ENCODE peak calls at places on chromosomes 1 and 21, in four cellular contexts. O, W, V and E are unnamed samples.

GRCh38 chr1:51960262-51960661 is 30.2 kb downstream of the RAB3B start:
- DNase-seq in O (no peak), W (no peak), V (peak; percentile 15), E (no peak)

GRCh38 chr1:185846672-185847440 is 112.7 kb downstream of the HMCN1 start:
- DNase-seq in V (no peak), W (peak; percentile 68), O (peak; percentile 80), E (no peak)

GRCh38 chr21:17780539-17780938 is 38.6 kb downstream of the C21orf91 start:
- DNase-seq in V (peak; percentile 57), W (no peak), O (no peak), E (no peak)

GRCh38 chr1:188277771-188278170 is 1449.0 kb downstream of the PLA2G4A start:
- DNase-seq in O (no peak), V (no peak), W (no peak), E (no peak)

GRCh38 chr21:29521872-29522271 is 223.2 kb downstream of the BACH1 start:
- DNase-seq in V (no peak), O (no peak), W (no peak), E (no peak)

GRCh38 chr1:160251006-160251405 is 11.3 kb downstream of the DCAF8 start:
- DNase-seq in O (no peak), V (no peak), W (no peak), E (no peak)

GRCh38 chr1:228004331-228004871 is 2.4 kb upstream of the WNT3A start:
- DNase-seq in V (peak; percentile 48), O (peak; percentile 22), W (no peak), E (no peak)

GRCh38 chr21:33112151-33112550 is 42.2 kb downstream of the OLIG1 start:
- DNase-seq in W (no peak), O (no peak), V (no peak), E (no peak)

GRCh38 chr1:99606306-99606705 is 39.6 kb upstream of the PALMD start:
- DNase-seq in W (no peak), V (no peak), O (peak; percentile 43), E (no peak)

GRCh38 chr1:214518387-214518786 is 33.0 kb downstream of the PTPN14 start:
- DNase-seq in V (no peak), W (no peak), O (no peak), E (no peak)

GRCh38 chr21:27275294-27275927 is 308.5 kb upstream of the ADAMTS5 start:
- DNase-seq in V (peak; percentile 80), W (peak; percentile 37), O (peak; percentile 88), E (peak; percentile 65)

GRCh38 chr1:220045356-220046051 is 801 bp downstream of the EPRS1 start:
- DNase-seq in O (no peak), W (no peak), V (peak; percentile 55), E (no peak)

GRCh38 chr1:84174051-84174556 is 30.0 kb downstream of the PRKACB start:
- DNase-seq in V (no peak), W (peak; percentile 59), O (peak; percentile 21), E (no peak)

GRCh38 chr1:7046314-7046713 is 261.1 kb downstream of the CAMTA1 start:
- DNase-seq in V (peak; percentile 30), O (peak; percentile 42), W (peak; percentile 66), E (peak; percentile 40)

GRCh38 chr1:2819831-2820730 is 18.6 kb upstream of the TTC34 start:
- DNase-seq in V (no peak), W (no peak), O (no peak), E (no peak)

GRCh38 chr1:159935719-159936283 is 9.6 kb downstream of the IGSF9 start:
- DNase-seq in V (peak; percentile 53), O (no peak), W (no peak), E (no peak)

GRCh38 chr1:64508521-64509096 is 38.7 kb downstream of the CACHD1 start:
- DNase-seq in O (no peak), V (no peak), W (no peak), E (no peak)

GRCh38 chr1:225254676-225255075 is 173.2 kb downstream of the LBR start:
- DNase-seq in V (no peak), W (no peak), O (no peak), E (no peak)

GRCh38 chr1:22636369-22636768 is at the start of gene C1QA:
- DNase-seq in O (no peak), W (no peak), V (peak; percentile 54), E (no peak)

GRCh38 chr21:45594721-45595489 is 48.6 kb upstream of the PCBP3 start:
- DNase-seq in V (no peak), W (no peak), O (no peak), E (no peak)

GRCh38 chr21:45522381-45522780 is 19.9 kb downstream of the SLC19A1 start:
- DNase-seq in W (no peak), O (no peak), V (no peak), E (no peak)

GRCh38 chr1:231236131-231236571 is 4.9 kb upstream of the GNPAT start:
- DNase-seq in W (no peak), V (no peak), O (peak; percentile 70), E (peak; percentile 16)
- H3K4me3 ChIP-seq in W (no peak overlapping the region), V (no peak overlapping the region), O (no peak overlapping the region), E (no peak overlapping the region)

GRCh38 chr1:150094734-150095133 is 27.2 kb downstream of the VPS45 start:
- DNase-seq in O (no peak), W (no peak), V (no peak), E (no peak)
- H3K4me3 ChIP-seq in O (no peak overlapping the region), W (no peak overlapping the region), V (no peak overlapping the region), E (no peak overlapping the region)

GRCh38 chr1:170494369-170494768 is 37.6 kb upstream of the GORAB start:
- DNase-seq in W (peak; percentile 26), V (peak; percentile 39), O (peak; percentile 27), E (no peak)
- H3K4me3 ChIP-seq in W (no peak overlapping the region), V (no peak overlapping the region), O (no peak overlapping the region), E (no peak overlapping the region)

GRCh38 chr1:156151093-156151688 is 2.2 kb upstream of the SEMA4A start:
- DNase-seq in W (no peak), V (no peak), O (peak; percentile 60), E (no peak)
- H3K4me3 ChIP-seq in W (no peak overlapping the region), V (no peak overlapping the region), O (no peak overlapping the region), E (no peak overlapping the region)

GRCh38 chr1:20697560-20697959 is 20.2 kb downstream of the KIF17 start:
- DNase-seq in V (no peak), O (no peak), W (no peak), E (no peak)

GRCh38 chr1:20696397-20697333 is 21.1 kb downstream of the KIF17 start:
- DNase-seq in O (peak; percentile 87), V (peak; percentile 91), W (peak; percentile 64), E (peak; percentile 73)

GRCh38 chr1:20695503-20695902 is 22.3 kb downstream of the KIF17 start:
- DNase-seq in O (no peak), W (no peak), V (no peak), E (no peak)

GRCh38 chr1:20691872-20692271 is 25.9 kb downstream of the KIF17 start:
- DNase-seq in V (no peak), W (no peak), O (no peak), E (no peak)

GRCh38 chr1:20693623-20694022 is 24.2 kb downstream of the KIF17 start:
- DNase-seq in O (no peak), V (no peak), W (no peak), E (no peak)
- H3K4me3 ChIP-seq in O (no peak overlapping the region), V (no peak overlapping the region), W (no peak overlapping the region), E (no peak overlapping the region)

GRCh38 chr1:38817267-38817957 is 42.2 kb downstream of the RRAGC start:
- DNase-seq in V (no peak), O (no peak), W (no peak), E (no peak)

GRCh38 chr1:38814444-38814983 is 45.1 kb downstream of the RRAGC start:
- DNase-seq in O (no peak), W (no peak), V (no peak), E (no peak)

GRCh38 chr1:38817958-38818705 is 41.4 kb downstream of the RRAGC start:
- DNase-seq in V (peak; percentile 33), O (no peak), W (no peak), E (no peak)

GRCh38 chr1:38814984-38815464 is 44.5 kb downstream of the RRAGC start:
- DNase-seq in V (no peak), O (no peak), W (no peak), E (no peak)

GRCh38 chr1:38815903-38816627 is 43.5 kb downstream of the RRAGC start:
- DNase-seq in W (no peak), V (peak; percentile 78), O (no peak), E (no peak)
- H3K4me3 ChIP-seq in W (no peak overlapping the region), V (no peak overlapping the region), O (no peak overlapping the region), E (no peak overlapping the region)

DNA sequence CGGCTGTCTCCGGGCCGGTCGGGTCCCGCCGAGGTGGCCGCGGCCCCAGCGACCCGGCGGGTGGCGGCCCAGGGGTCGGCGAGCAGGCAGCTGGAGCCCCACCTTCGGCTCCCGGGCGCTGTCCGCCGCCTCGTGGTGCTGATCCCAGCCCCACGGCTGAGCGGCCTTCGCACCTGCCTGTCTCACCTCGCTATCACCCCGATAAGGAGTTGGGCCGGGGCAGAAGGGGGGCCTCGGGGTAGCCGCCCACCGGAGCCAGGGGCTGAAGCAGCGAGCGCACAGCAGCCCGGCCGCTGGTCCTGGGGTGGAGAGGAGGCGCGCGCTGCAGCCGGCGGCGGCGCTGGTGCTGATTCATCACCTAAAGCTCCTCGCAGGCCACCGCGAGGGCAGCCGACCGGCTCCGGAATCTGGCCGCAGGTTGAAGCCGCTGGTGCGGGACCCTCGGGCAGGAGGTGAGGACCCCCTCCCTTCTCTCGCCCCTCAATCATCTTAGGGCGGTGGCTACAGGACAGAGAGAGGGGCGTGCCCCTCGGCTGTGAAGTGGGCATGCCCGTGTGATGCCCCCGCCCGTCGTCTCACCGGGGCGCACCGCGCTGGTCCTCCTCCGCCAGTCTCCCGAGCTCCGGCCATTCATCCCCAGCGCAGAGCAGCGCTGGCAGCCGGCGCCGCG is 577 bp downstream of the TRIM67 start:
- DNase-seq in W (no peak), V (peak; percentile 25), O (peak; percentile 12), E (no peak)
- H3K4me3 ChIP-seq in W (peak overlapping the region; percentile 42), V (no peak overlapping the region), O (no peak overlapping the region), E (peak overlapping the region; percentile 38)